ENCODE peak calls at places on chromosomes 2 and 18, in five cellular contexts. One of them, this sample, is unnamed.

GRCh38 chr2:55175254-55176093 is 56.6 kb downstream of the CLHC1 start:
- DNase-seq in naive thymus-derived CD8-positive, alpha-beta T cell: peak; percentile 66
- DNase-seq in activated CD4-positive, alpha-beta T cell treated with anti-CD3 and anti-CD28 coated beads, Interleukin-2, amount 10 ng/mL, durations not matched to agents 7 days and 5 days: peak; percentile 26
- DNase-seq in psoas muscle: no peak
- DNase-seq in NCI-H2171 treated with DMSO at 0.1 percent for 48 hours: peak; percentile 90
- DNase-seq in this sample: no peak

GRCh38 chr2:160458718-160459453 is 34.7 kb downstream of the RBMS1 start:
- DNase-seq in naive thymus-derived CD8-positive, alpha-beta T cell: no peak
- DNase-seq in psoas muscle: no peak
- DNase-seq in activated CD4-positive, alpha-beta T cell treated with anti-CD3 and anti-CD28 coated beads, Interleukin-2, amount 10 ng/mL, durations not matched to agents 7 days and 5 days: no peak
- DNase-seq in NCI-H2171 treated with DMSO at 0.1 percent for 48 hours: no peak
- DNase-seq in this sample: no peak

GRCh38 chr2:41965886-41966285 is 81.9 kb upstream of the PKDCC start:
- DNase-seq in psoas muscle: peak; percentile 59
- DNase-seq in activated CD4-positive, alpha-beta T cell treated with anti-CD3 and anti-CD28 coated beads, Interleukin-2, amount 10 ng/mL, durations not matched to agents 7 days and 5 days: no peak
- DNase-seq in naive thymus-derived CD8-positive, alpha-beta T cell: no peak
- DNase-seq in NCI-H2171 treated with DMSO at 0.1 percent for 48 hours: no peak
- DNase-seq in this sample: no peak

GRCh38 chr2:64461271-64462058 is 7.5 kb downstream of the LGALSL start:
- DNase-seq in naive thymus-derived CD8-positive, alpha-beta T cell: no peak
- DNase-seq in psoas muscle: no peak
- DNase-seq in activated CD4-positive, alpha-beta T cell treated with anti-CD3 and anti-CD28 coated beads, Interleukin-2, amount 10 ng/mL, durations not matched to agents 7 days and 5 days: no peak
- DNase-seq in NCI-H2171 treated with DMSO at 0.1 percent for 48 hours: no peak
- DNase-seq in this sample: no peak

GRCh38 chr18:10927290-10927979 is 221.9 kb downstream of the PIEZO2 start:
- DNase-seq in activated CD4-positive, alpha-beta T cell treated with anti-CD3 and anti-CD28 coated beads, Interleukin-2, amount 10 ng/mL, durations not matched to agents 7 days and 5 days: no peak
- DNase-seq in naive thymus-derived CD8-positive, alpha-beta T cell: no peak
- DNase-seq in psoas muscle: no peak
- DNase-seq in NCI-H2171 treated with DMSO at 0.1 percent for 48 hours: no peak
- DNase-seq in this sample: no peak

GRCh38 chr18:493974-494601 is 6.4 kb downstream of the COLEC12 start:
- DNase-seq in NCI-H2171 treated with DMSO at 0.1 percent for 48 hours: no peak
- DNase-seq in naive thymus-derived CD8-positive, alpha-beta T cell: no peak
- DNase-seq in psoas muscle: no peak
- DNase-seq in activated CD4-positive, alpha-beta T cell treated with anti-CD3 and anti-CD28 coated beads, Interleukin-2, amount 10 ng/mL, durations not matched to agents 7 days and 5 days: no peak
- DNase-seq in this sample: no peak

GRCh38 chr2:226583715-226584114 is 215.9 kb downstream of the IRS1 start:
- DNase-seq in activated CD4-positive, alpha-beta T cell treated with anti-CD3 and anti-CD28 coated beads, Interleukin-2, amount 10 ng/mL, durations not matched to agents 7 days and 5 days: no peak
- DNase-seq in psoas muscle: no peak
- DNase-seq in naive thymus-derived CD8-positive, alpha-beta T cell: no peak
- DNase-seq in NCI-H2171 treated with DMSO at 0.1 percent for 48 hours: no peak
- DNase-seq in this sample: no peak

GRCh38 chr2:73913414-73914054 is 13.1 kb upstream of the DGUOK start:
- DNase-seq in activated CD4-positive, alpha-beta T cell treated with anti-CD3 and anti-CD28 coated beads, Interleukin-2, amount 10 ng/mL, durations not matched to agents 7 days and 5 days: no peak
- DNase-seq in naive thymus-derived CD8-positive, alpha-beta T cell: no peak
- DNase-seq in psoas muscle: no peak
- DNase-seq in NCI-H2171 treated with DMSO at 0.1 percent for 48 hours: no peak
- DNase-seq in this sample: no peak

GRCh38 chr18:46152436-46152807 is 48.2 kb downstream of the HAUS1 start:
- DNase-seq in naive thymus-derived CD8-positive, alpha-beta T cell: no peak
- DNase-seq in NCI-H2171 treated with DMSO at 0.1 percent for 48 hours: no peak
- DNase-seq in psoas muscle: peak; percentile 84
- DNase-seq in activated CD4-positive, alpha-beta T cell treated with anti-CD3 and anti-CD28 coated beads, Interleukin-2, amount 10 ng/mL, durations not matched to agents 7 days and 5 days: no peak
- DNase-seq in this sample: peak; percentile 62

GRCh38 chr2:216315817-216316603 is 56.3 kb downstream of the MARCHF4 start:
- DNase-seq in psoas muscle: no peak
- DNase-seq in activated CD4-positive, alpha-beta T cell treated with anti-CD3 and anti-CD28 coated beads, Interleukin-2, amount 10 ng/mL, durations not matched to agents 7 days and 5 days: no peak
- DNase-seq in NCI-H2171 treated with DMSO at 0.1 percent for 48 hours: no peak
- DNase-seq in naive thymus-derived CD8-positive, alpha-beta T cell: no peak
- DNase-seq in this sample: no peak

This sample was measured in Right ventricle myocardium superior.